ENCODE peak calls at places on chromosomes 11 and 22, in eight cellular contexts. One of them, this sample, is unnamed.

GRCh38 chr22:26435327-26436093 is 6.5 kb downstream of the ASPHD2 start:
- DNase-seq in NCI-H510A treated with DMSO at 0.1 percent for 48 hours: no peak
- DNase-seq in neural crest cell: no peak
- DNase-seq in activated T-cell treated with anti-CD3 and anti-CD28 coated beads for 48 hours: no peak
- DNase-seq in iris pigment epithelial cell: no peak
- DNase-seq in NAMALWA: no peak
- DNase-seq in thoracic aorta: no peak
- DNase-seq in Caki2: no peak
- DNase-seq in this sample: no peak

GRCh38 chr11:118911880-118912741 is 13.6 kb downstream of the BCL9L start:
- DNase-seq in activated T-cell treated with anti-CD3 and anti-CD28 coated beads for 48 hours: peak; percentile 73
- DNase-seq in NCI-H510A treated with DMSO at 0.1 percent for 48 hours: peak; percentile 88
- DNase-seq in thoracic aorta: peak; percentile 80
- DNase-seq in neural crest cell: no peak
- DNase-seq in Caki2: peak; percentile 86
- DNase-seq in NAMALWA: no peak
- DNase-seq in iris pigment epithelial cell: peak; percentile 95
- DNase-seq in this sample: peak; percentile 74

GRCh38 chr11:83287631-83288030 is 1.5 kb upstream of the CCDC90B start:
- DNase-seq in NCI-H510A treated with DMSO at 0.1 percent for 48 hours: no peak
- DNase-seq in Caki2: peak; percentile 55
- DNase-seq in thoracic aorta: no peak
- DNase-seq in NAMALWA: peak; percentile 70
- DNase-seq in neural crest cell: no peak
- DNase-seq in activated T-cell treated with anti-CD3 and anti-CD28 coated beads for 48 hours: no peak
- DNase-seq in iris pigment epithelial cell: no peak
- DNase-seq in this sample: no peak

GRCh38 chr11:122126024-122126678 is 10.1 kb upstream of the BLID start:
- DNase-seq in NAMALWA: no peak
- DNase-seq in Caki2: no peak
- DNase-seq in activated T-cell treated with anti-CD3 and anti-CD28 coated beads for 48 hours: no peak
- DNase-seq in NCI-H510A treated with DMSO at 0.1 percent for 48 hours: no peak
- DNase-seq in neural crest cell: no peak
- DNase-seq in iris pigment epithelial cell: no peak
- DNase-seq in thoracic aorta: no peak
- DNase-seq in this sample: no peak

GRCh38 chr11:20154381-20154780 is 5.9 kb downstream of the DBX1 start:
- DNase-seq in NAMALWA: no peak
- DNase-seq in iris pigment epithelial cell: no peak
- DNase-seq in neural crest cell: no peak
- DNase-seq in thoracic aorta: no peak
- DNase-seq in NCI-H510A treated with DMSO at 0.1 percent for 48 hours: no peak
- DNase-seq in activated T-cell treated with anti-CD3 and anti-CD28 coated beads for 48 hours: no peak
- DNase-seq in Caki2: no peak
- DNase-seq in this sample: no peak

GRCh38 chr11:94574193-94574961 is 7.2 kb downstream of the PIWIL4 start:
- DNase-seq in NCI-H510A treated with DMSO at 0.1 percent for 48 hours: no peak
- DNase-seq in activated T-cell treated with anti-CD3 and anti-CD28 coated beads for 48 hours: no peak
- DNase-seq in thoracic aorta: no peak
- DNase-seq in Caki2: no peak
- DNase-seq in iris pigment epithelial cell: peak; percentile 93
- DNase-seq in neural crest cell: no peak
- DNase-seq in NAMALWA: no peak
- DNase-seq in this sample: no peak

GRCh38 chr22:27238935-27239510 is 562.5 kb downstream of the MN1 start:
- DNase-seq in iris pigment epithelial cell: peak; percentile 99
- DNase-seq in activated T-cell treated with anti-CD3 and anti-CD28 coated beads for 48 hours: no peak
- DNase-seq in thoracic aorta: peak; percentile 89
- DNase-seq in NCI-H510A treated with DMSO at 0.1 percent for 48 hours: no peak
- DNase-seq in neural crest cell: no peak
- DNase-seq in Caki2: peak; percentile 92
- DNase-seq in NAMALWA: no peak
- DNase-seq in this sample: no peak

GRCh38 chr11:30991376-30991775 is 378.2 kb downstream of the DCDC1 start:
- DNase-seq in NAMALWA: no peak
- DNase-seq in activated T-cell treated with anti-CD3 and anti-CD28 coated beads for 48 hours: no peak
- DNase-seq in Caki2: no peak
- DNase-seq in NCI-H510A treated with DMSO at 0.1 percent for 48 hours: no peak
- DNase-seq in thoracic aorta: no peak
- DNase-seq in neural crest cell: no peak
- DNase-seq in iris pigment epithelial cell: no peak
- DNase-seq in this sample: no peak

GRCh38 chr11:70120674-70121073 is 42.6 kb downstream of the ANO1 start:
- DNase-seq in neural crest cell: no peak
- DNase-seq in NCI-H510A treated with DMSO at 0.1 percent for 48 hours: no peak
- DNase-seq in Caki2: no peak
- DNase-seq in thoracic aorta: no peak
- DNase-seq in NAMALWA: no peak
- DNase-seq in iris pigment epithelial cell: no peak
- DNase-seq in activated T-cell treated with anti-CD3 and anti-CD28 coated beads for 48 hours: no peak
- DNase-seq in this sample: no peak

GRCh38 chr22:25207553-25208157 is 8.0 kb downstream of the CRYBB3 start:
- DNase-seq in thoracic aorta: no peak
- DNase-seq in neural crest cell: no peak
- DNase-seq in Caki2: no peak
- DNase-seq in NCI-H510A treated with DMSO at 0.1 percent for 48 hours: no peak
- DNase-seq in iris pigment epithelial cell: no peak
- DNase-seq in NAMALWA: no peak
- DNase-seq in activated T-cell treated with anti-CD3 and anti-CD28 coated beads for 48 hours: no peak
- DNase-seq in this sample: no peak

GRCh38 chr11:76131585-76131984 is 74.7 kb downstream of the WNT11 start:
- DNase-seq in activated T-cell treated with anti-CD3 and anti-CD28 coated beads for 48 hours: no peak
- DNase-seq in NCI-H510A treated with DMSO at 0.1 percent for 48 hours: no peak
- DNase-seq in thoracic aorta: no peak
- DNase-seq in NAMALWA: no peak
- DNase-seq in neural crest cell: no peak
- DNase-seq in Caki2: no peak
- DNase-seq in iris pigment epithelial cell: no peak
- DNase-seq in this sample: no peak

GRCh38 chr22:49208003-49208402 is 619.7 kb downstream of the BRD1 start:
- DNase-seq in iris pigment epithelial cell: no peak
- DNase-seq in Caki2: no peak
- DNase-seq in NCI-H510A treated with DMSO at 0.1 percent for 48 hours: no peak
- DNase-seq in activated T-cell treated with anti-CD3 and anti-CD28 coated beads for 48 hours: no peak
- DNase-seq in thoracic aorta: no peak
- DNase-seq in NAMALWA: no peak
- DNase-seq in neural crest cell: no peak
- DNase-seq in this sample: no peak

GRCh38 chr22:36385491-36386350 is 2.0 kb downstream of the MYH9 start:
- DNase-seq in activated T-cell treated with anti-CD3 and anti-CD28 coated beads for 48 hours: peak; percentile 61
- DNase-seq in NCI-H510A treated with DMSO at 0.1 percent for 48 hours: peak; percentile 63
- DNase-seq in thoracic aorta: peak; percentile 69
- DNase-seq in neural crest cell: no peak
- DNase-seq in NAMALWA: peak; percentile 59
- DNase-seq in iris pigment epithelial cell: no peak
- DNase-seq in Caki2: no peak
- DNase-seq in this sample: peak; percentile 64

GRCh38 chr11:64597671-64598101 is 6.7 kb downstream of the SLC22A12 start:
- DNase-seq in iris pigment epithelial cell: no peak
- DNase-seq in Caki2: no peak
- DNase-seq in thoracic aorta: no peak
- DNase-seq in NAMALWA: no peak
- DNase-seq in activated T-cell treated with anti-CD3 and anti-CD28 coated beads for 48 hours: no peak
- DNase-seq in NCI-H510A treated with DMSO at 0.1 percent for 48 hours: no peak
- DNase-seq in neural crest cell: no peak
- DNase-seq in this sample: no peak

GRCh38 chr22:38696606-38697005 is 4.1 kb downstream of the JOSD1 start:
- DNase-seq in iris pigment epithelial cell: peak; percentile 90
- DNase-seq in NAMALWA: no peak
- DNase-seq in neural crest cell: no peak
- DNase-seq in activated T-cell treated with anti-CD3 and anti-CD28 coated beads for 48 hours: no peak
- DNase-seq in NCI-H510A treated with DMSO at 0.1 percent for 48 hours: no peak
- DNase-seq in Caki2: peak; percentile 70
- DNase-seq in thoracic aorta: no peak
- DNase-seq in this sample: peak; percentile 53

GRCh38 chr11:69297225-69297925 is 3.4 kb downstream of the MYEOV start:
- DNase-seq in thoracic aorta: peak; percentile 92
- DNase-seq in Caki2: peak; percentile 99
- DNase-seq in NAMALWA: peak; percentile 86
- DNase-seq in activated T-cell treated with anti-CD3 and anti-CD28 coated beads for 48 hours: peak; percentile 86
- DNase-seq in neural crest cell: peak; percentile 51
- DNase-seq in NCI-H510A treated with DMSO at 0.1 percent for 48 hours: peak; percentile 11
- DNase-seq in iris pigment epithelial cell: peak; percentile 100
- DNase-seq in this sample: peak; percentile 88

GRCh38 chr22:32531955-32532818 is 57.6 kb downstream of the FBXO7 start:
- DNase-seq in NCI-H510A treated with DMSO at 0.1 percent for 48 hours: peak; percentile 9
- DNase-seq in neural crest cell: peak; percentile 19
- DNase-seq in activated T-cell treated with anti-CD3 and anti-CD28 coated beads for 48 hours: no peak
- DNase-seq in thoracic aorta: peak; percentile 14
- DNase-seq in NAMALWA: no peak
- DNase-seq in iris pigment epithelial cell: peak; percentile 61
- DNase-seq in Caki2: peak; percentile 60
- DNase-seq in this sample: no peak

GRCh38 chr22:42511401-42511891 is 8.2 kb downstream of the RRP7A start:
- DNase-seq in iris pigment epithelial cell: no peak
- DNase-seq in thoracic aorta: no peak
- DNase-seq in Caki2: no peak
- DNase-seq in activated T-cell treated with anti-CD3 and anti-CD28 coated beads for 48 hours: no peak
- DNase-seq in NAMALWA: peak; percentile 41
- DNase-seq in neural crest cell: no peak
- DNase-seq in NCI-H510A treated with DMSO at 0.1 percent for 48 hours: no peak
- DNase-seq in this sample: no peak

GRCh38 chr11:59262419-59262818 is 49.7 kb upstream of the MPEG1 start:
- DNase-seq in thoracic aorta: no peak
- DNase-seq in Caki2: no peak
- DNase-seq in iris pigment epithelial cell: no peak
- DNase-seq in NAMALWA: no peak
- DNase-seq in activated T-cell treated with anti-CD3 and anti-CD28 coated beads for 48 hours: no peak
- DNase-seq in NCI-H510A treated with DMSO at 0.1 percent for 48 hours: no peak
- DNase-seq in neural crest cell: no peak
- DNase-seq in this sample: no peak

This sample was measured in T-helper 2 cell treated with Interferon-gamma antibody and Interleukin-4, amounts not matched to agents 5 μg/mL and 100 μg/mL, for 36 hours.